ENCODE peak calls at places on chromosome 4, in seven cellular contexts. N is mesenchymal stem cell, T is IMR-90, K is H9, E is neuronal stem cell, D is mesendoderm, F is trophoblast cell. V is an unnamed sample.
A peak's percentile ranks its signal among the peaks of the same experiment; 100 is the strongest.

GRCh38 chr4:145847764-145848163 is 90.9 kb downstream of the ZNF827 start:
- DNase-seq in N (no peak), T (no peak), K (no peak), E (no peak), D (no peak), F (no peak), V (no peak)

GRCh38 chr4:24053906-24054305 is 164.1 kb upstream of the PPARGC1A start:
- DNase-seq in N (peak; percentile 41), T (peak; percentile 17), K (no peak), E (no peak), D (no peak), F (no peak), V (no peak)

GRCh38 chr4:144174401-144175067 is 34.0 kb upstream of the GYPA start:
- DNase-seq in N (peak; percentile 63), T (peak; percentile 59), K (no peak), E (peak; percentile 52), D (peak; percentile 62), F (peak; percentile 86), V (no peak)

GRCh38 chr4:8284391-8284790 is 14.8 kb downstream of the HTRA3 start:
- DNase-seq in N (no peak), T (no peak), K (no peak), E (no peak), D (no peak), F (no peak), V (no peak)

GRCh38 chr4:4842476-4843441 is 16.7 kb upstream of the MSX1 start:
- DNase-seq in N (no peak), T (no peak), K (no peak), E (no peak), D (no peak), F (no peak), V (no peak)

GRCh38 chr4:40418430-40419230 is 83.5 kb downstream of the CHRNA9 start:
- DNase-seq in N (no peak), T (no peak), K (no peak), E (no peak), D (no peak), F (no peak), V (no peak)

GRCh38 chr4:42478941-42479340 is 81.7 kb downstream of the SHISA3 start:
- DNase-seq in N (no peak), T (no peak), K (no peak), E (no peak), D (no peak), F (no peak), V (no peak)

GRCh38 chr4:33184684-33185083 is 2464.5 kb downstream of the PCDH7 start:
- DNase-seq in N (peak; percentile 85), T (no peak), K (no peak), E (no peak), D (no peak), F (no peak), V (no peak)

GRCh38 chr4:180999217-180999616 is 1244.0 kb upstream of the TENM3 start:
- DNase-seq in N (no peak), T (no peak), K (no peak), E (no peak), D (no peak), F (no peak), V (no peak)

GRCh38 chr4:19936471-19936870 is 315.2 kb upstream of the SLIT2 start:
- DNase-seq in N (peak; percentile 58), T (peak; percentile 88), K (no peak), E (no peak), D (peak; percentile 10), F (no peak), V (no peak)

GRCh38 chr4:127421418-127421817 is 211.3 kb upstream of the INTU start:
- DNase-seq in N (no peak), T (no peak), K (no peak), E (no peak), D (no peak), F (no peak), V (no peak)

GRCh38 chr4:186149872-186150271 is 41.5 kb upstream of the CYP4V2 start:
- DNase-seq in N (no peak), T (no peak), K (peak; percentile 93), E (no peak), D (peak; percentile 87), F (peak; percentile 3), V (peak; percentile 87)

GRCh38 chr4:21991050-21991449 is 42.5 kb upstream of the KCNIP4 start:
- DNase-seq in N (no peak), T (peak; percentile 5), K (no peak), E (no peak), D (no peak), F (no peak), V (no peak)

DNA sequence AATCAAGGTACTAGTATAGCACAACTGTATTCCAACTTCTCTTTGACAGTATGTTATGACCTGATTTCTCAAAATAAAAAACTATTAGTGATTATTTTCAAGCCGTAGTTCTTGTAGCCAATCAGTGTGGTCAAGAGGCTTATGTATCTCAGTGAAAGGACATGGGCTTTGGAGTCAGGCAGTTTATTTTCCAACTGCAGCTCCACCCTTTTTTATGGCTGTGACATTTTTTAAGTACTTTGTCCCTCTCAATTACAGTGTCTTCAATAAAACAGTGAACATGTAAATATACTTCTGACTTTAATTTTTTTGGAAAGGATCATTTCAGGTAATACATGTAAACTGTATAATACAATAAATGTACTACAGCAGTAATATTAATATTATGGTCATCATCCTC is 30.0 kb downstream of the HTN1 start:
- DNase-seq in N (no peak), T (no peak), K (no peak), E (no peak), D (no peak), F (no peak), V (no peak)
- H4K8ac ChIP-seq in N (no peak overlapping the region), T (no peak overlapping the region), K (no peak overlapping the region), E (no peak overlapping the region), D (no peak overlapping the region), F (no peak overlapping the region), V (no peak overlapping the region)

GRCh38 chr4:159778298-159778697 is 675.4 kb downstream of the RAPGEF2 start:
- DNase-seq in N (no peak), T (no peak), K (no peak), E (no peak), D (no peak), F (no peak), V (no peak)

GRCh38 chr4:159777689-159778088 is 674.8 kb downstream of the RAPGEF2 start:
- DNase-seq in N (no peak), T (no peak), K (no peak), E (no peak), D (no peak), F (no peak), V (no peak)

GRCh38 chr4:159779716-159780115 is 676.8 kb downstream of the RAPGEF2 start:
- DNase-seq in N (no peak), T (no peak), K (no peak), E (no peak), D (no peak), F (no peak), V (no peak)

GRCh38 chr4:159776915-159777314 is 674.0 kb downstream of the RAPGEF2 start:
- DNase-seq in N (no peak), T (no peak), K (no peak), E (no peak), D (no peak), F (no peak), V (no peak)

GRCh38 chr4:159780196-159780922 is 677.5 kb downstream of the RAPGEF2 start:
- DNase-seq in N (no peak), T (no peak), K (no peak), E (no peak), D (no peak), F (no peak), V (no peak)
- H4K8ac ChIP-seq in N (no peak overlapping the region), T (no peak overlapping the region), K (no peak overlapping the region), E (no peak overlapping the region), D (no peak overlapping the region), F (no peak overlapping the region), V (no peak overlapping the region)

DNA sequence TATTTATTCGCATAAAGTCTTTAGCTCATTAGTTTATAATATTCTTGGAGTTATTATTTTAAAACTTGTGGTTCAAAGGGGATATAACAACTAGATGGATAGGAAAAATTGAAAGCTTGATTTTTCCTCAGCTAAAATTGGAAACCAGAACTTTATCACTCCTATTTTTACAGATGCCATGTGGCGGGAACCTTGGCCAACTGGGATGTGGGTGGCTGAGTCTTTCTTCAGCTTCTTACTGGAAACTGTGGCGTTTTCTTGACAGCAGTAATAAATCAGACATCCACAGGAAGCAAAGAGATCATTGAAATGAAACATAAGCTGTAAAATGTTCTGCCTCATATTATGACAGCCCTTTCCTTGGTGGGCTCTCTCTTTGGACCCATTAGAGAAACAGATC is 84.1 kb downstream of the SPATA18 start:
- DNase-seq in N (no peak), T (no peak), K (no peak), E (no peak), D (no peak), F (no peak), V (no peak)
- H4K8ac ChIP-seq in N (no peak overlapping the region), T (no peak overlapping the region), K (no peak overlapping the region), E (no peak overlapping the region), D (no peak overlapping the region), F (no peak overlapping the region), V (no peak overlapping the region)

GRCh38 chr4:163127621-163128020 is 39.1 kb downstream of the NAF1 start:
- DNase-seq in N (no peak), T (no peak), K (no peak), E (no peak), D (no peak), F (no peak), V (no peak)

GRCh38 chr4:163137581-163137980 is 29.1 kb downstream of the NAF1 start:
- DNase-seq in N (no peak), T (no peak), K (no peak), E (no peak), D (no peak), F (no peak), V (no peak)

GRCh38 chr4:163132469-163133222 is 34.0 kb downstream of the NAF1 start:
- DNase-seq in N (no peak), T (no peak), K (no peak), E (no peak), D (no peak), F (no peak), V (no peak)
- H4K8ac ChIP-seq in N (no peak overlapping the region), T (no peak overlapping the region), K (no peak overlapping the region), E (no peak overlapping the region), D (no peak overlapping the region), F (no peak overlapping the region), V (no peak overlapping the region)

GRCh38 chr4:140963883-140964282 is 169.4 kb downstream of the RNF150 start:
- DNase-seq in N (no peak), T (no peak), K (no peak), E (no peak), D (no peak), F (no peak), V (no peak)

GRCh38 chr4:140969296-140969695 is 164.0 kb downstream of the RNF150 start:
- DNase-seq in N (no peak), T (no peak), K (no peak), E (no peak), D (no peak), F (no peak), V (no peak)

GRCh38 chr4:140971077-140971792 is 162.0 kb downstream of the RNF150 start:
- DNase-seq in N (no peak), T (no peak), K (peak; percentile 43), E (no peak), D (peak; percentile 14), F (no peak), V (no peak)

GRCh38 chr4:140968371-140968770 is 164.9 kb downstream of the RNF150 start:
- DNase-seq in N (no peak), T (no peak), K (no peak), E (no peak), D (no peak), F (no peak), V (no peak)
- H4K8ac ChIP-seq in N (no peak overlapping the region), T (no peak overlapping the region), K (no peak overlapping the region), E (no peak overlapping the region), D (no peak overlapping the region), F (no peak overlapping the region), V (no peak overlapping the region)